ENCODE peak calls at places on chromosome 18, in eight cellular contexts. C is MCF 10A, Y is IMR-90, R is WTC11, V is astrocyte, O is thyroid gland, A is heart right ventricle, K is glutamatergic neuron. E is an unnamed sample.

GRCh38 chr18:9814431-9814830 is 71.3 kb upstream of the TXNDC2 start:
- DNase-seq in Y (peak), C (peak), K (no peak), R (no peak), A (no peak), V (peak), O (no peak), E (no peak)

GRCh38 chr18:48199399-48199798 is 209.8 kb downstream of the ZBTB7C start:
- DNase-seq in K (no peak), O (no peak), V (no peak), C (no peak), Y (no peak), R (no peak), A (no peak), E (no peak)

GRCh38 chr18:35888329-35888728 is 84.2 kb upstream of the RMP24 start:
- DNase-seq in R (no peak), V (no peak), K (no peak), A (no peak), Y (no peak), C (no peak), O (no peak), E (no peak)

GRCh38 chr18:10035306-10035991 is 121.6 kb downstream of the VAPA start:
- DNase-seq in R (no peak), C (peak), O (peak), A (no peak), V (no peak), K (peak), Y (no peak), E (peak)

GRCh38 chr18:46319793-46320192 is 215.6 kb downstream of the HAUS1 start:
- DNase-seq in C (no peak), K (no peak), V (peak), R (no peak), Y (no peak), O (no peak), A (no peak), E (no peak)

GRCh38 chr18:33576999-33577687 is 876 bp upstream of the ASXL3 start:
- DNase-seq in V (no peak), C (no peak), A (no peak), O (no peak), R (no peak), K (no peak), Y (no peak), E (no peak)

GRCh38 chr18:31077883-31078282 is 24.3 kb downstream of the DSC2 start:
- DNase-seq in Y (no peak), K (no peak), R (no peak), A (no peak), O (no peak), V (no peak), C (no peak), E (no peak)

GRCh38 chr18:6009751-6010150 is 114.4 kb upstream of the TMEM200C start:
- DNase-seq in R (no peak), V (peak), C (no peak), K (no peak), Y (peak), A (no peak), O (no peak), E (no peak)

GRCh38 chr18:45951021-45951714 is 16.0 kb downstream of the EPG5 start:
- DNase-seq in Y (peak), C (peak), R (no peak), O (no peak), A (no peak), V (peak), K (no peak), E (peak)

GRCh38 chr18:28284132-28284531 is 107.2 kb upstream of the CDH2 start:
- DNase-seq in O (no peak), Y (peak), V (peak), C (peak), R (no peak), A (no peak), K (no peak), E (no peak)

GRCh38 chr18:44792456-44793080 is 111.9 kb downstream of the SETBP1 start:
- DNase-seq in A (peak), K (no peak), V (peak), R (no peak), O (no peak), Y (peak), C (no peak), E (no peak)
- TF ChIP-seq CTCF in A (no peak), K (no peak), V (no peak), R (no peak), O (no peak), Y (no peak), C (no peak), E (no peak)

DNA sequence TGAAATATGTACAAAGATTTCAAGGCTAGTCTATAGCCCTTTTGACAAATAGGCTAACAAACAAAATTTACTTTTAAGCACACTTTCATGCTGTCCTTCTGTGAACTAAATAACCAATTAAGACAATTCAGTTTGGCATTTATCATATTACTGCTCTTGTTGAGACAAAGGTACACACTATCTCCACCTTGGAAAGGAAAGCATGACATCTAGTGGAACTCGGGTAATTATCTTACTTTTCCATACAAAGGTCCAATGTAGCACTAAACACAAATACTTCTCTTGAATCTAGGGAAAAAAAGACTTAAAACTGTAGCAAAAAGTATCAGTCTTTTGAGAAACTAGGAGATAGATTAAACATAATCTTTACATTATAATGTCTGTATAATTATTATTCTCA is 125.0 kb upstream of the CD226 start:
- DNase-seq in Y (peak), A (no peak), V (peak), R (no peak), C (peak), O (no peak), K (no peak), E (no peak)
- TF ChIP-seq CTCF in Y (peak), A (no peak), V (no peak), R (no peak), C (peak), O (no peak), K (no peak), E (no peak)

GRCh38 chr18:54004828-54005227 is 219.6 kb downstream of the MBD2 start:
- DNase-seq in O (no peak), R (peak), C (peak), Y (no peak), V (no peak), A (no peak), K (no peak), E (no peak)
- TF ChIP-seq CTCF in O (no peak), R (no peak), C (no peak), Y (no peak), V (no peak), A (no peak), K (no peak), E (no peak)

DNA sequence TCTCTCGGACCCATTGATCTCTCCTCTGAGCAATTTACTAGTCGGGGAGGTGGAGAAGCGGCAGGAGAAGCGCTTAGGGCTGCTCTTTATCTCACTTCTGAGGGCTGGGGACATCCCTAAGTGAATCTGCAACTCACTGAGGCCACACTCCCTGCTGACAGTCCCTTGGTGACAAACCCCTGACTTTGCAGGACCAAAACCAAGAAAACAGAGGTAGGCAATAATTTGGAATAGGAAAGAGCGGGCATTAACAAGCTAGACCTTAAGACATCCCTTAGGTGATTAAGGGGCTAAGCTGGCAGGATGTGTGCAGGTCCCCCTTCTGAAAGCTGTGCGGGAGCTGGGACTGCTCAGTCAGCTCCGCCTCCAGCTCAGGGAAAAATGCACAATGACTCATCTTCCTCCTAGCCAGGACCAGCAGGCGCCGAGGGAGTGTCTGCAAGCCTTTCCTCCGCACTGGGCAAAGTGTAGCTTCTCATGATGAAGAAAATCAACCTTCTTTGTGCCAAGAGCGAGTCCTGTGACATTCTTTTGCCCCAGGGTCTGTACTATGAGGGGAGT is 63.3 kb downstream of the BOD1L2 start:
- DNase-seq in Y (peak), V (peak), A (peak), O (no peak), C (peak), R (peak), K (peak), E (no peak)
- TF ChIP-seq CTCF in Y (no peak), V (no peak), A (no peak), O (no peak), C (no peak), R (no peak), K (no peak), E (no peak)

E was measured in lung.